ENCODE peak calls at places on chromosomes 11 and 22, in ten cellular contexts. T is H54, S is GM12891, H is lower leg skin, P is A549, W is esophagus squamous epithelium, X is adrenal gland, A is right lobe of liver, E is heart left ventricle, L is IMR-90. B is an unnamed sample.
A peak's percentile ranks its signal among the peaks of the same experiment; 100 is the strongest.

GRCh38 chr11:114308689-114309089 is 12.5 kb downstream of the NNMT start:
- DNase-seq in T (no peak), X (no peak), E (no peak), A (peak; percentile 89), P (no peak), H (no peak), W (no peak), L (no peak), S (no peak), B (no peak)

GRCh38 chr11:133639408-133639807 is 107.1 kb upstream of the OPCML start:
- DNase-seq in H (no peak), E (no peak), X (no peak), W (no peak), A (no peak), T (no peak), S (no peak), L (no peak), P (no peak), B (no peak)

GRCh38 chr11:128409476-128409875 is 177.9 kb downstream of the ETS1 start:
- DNase-seq in X (no peak), H (no peak), P (no peak), E (no peak), W (no peak), S (no peak), A (no peak), T (no peak), L (peak; percentile 94), B (no peak)

GRCh38 chr22:27617214-27617881 is 184.2 kb downstream of the MN1 start:
- DNase-seq in T (no peak), S (no peak), W (no peak), X (no peak), L (no peak), E (no peak), A (no peak), P (no peak), H (no peak), B (no peak)

GRCh38 chr22:43796567-43796966 is 15.5 kb downstream of the EFCAB6 start:
- DNase-seq in S (no peak), X (no peak), T (no peak), E (no peak), P (no peak), W (no peak), A (no peak), L (peak; percentile 81), H (no peak), B (no peak)

GRCh38 chr11:65777821-65778361 is 2.9 kb downstream of the AP5B1 start:
- DNase-seq in L (no peak), H (peak; percentile 81), E (no peak), X (peak; percentile 46), A (peak; percentile 71), T (no peak), P (no peak), S (no peak), W (no peak), B (no peak)

GRCh38 chr22:28111501-28111900 is 192.4 kb upstream of the PITPNB start:
- DNase-seq in P (no peak), S (no peak), L (no peak), A (no peak), W (no peak), X (no peak), H (no peak), E (no peak), T (no peak), B (no peak)

GRCh38 chr11:15770798-15771414 is 585.4 kb downstream of the SOX6 start:
- DNase-seq in P (peak; percentile 29), A (peak; percentile 54), W (no peak), X (peak; percentile 66), T (peak; percentile 9), S (peak; percentile 10), H (no peak), E (peak; percentile 33), L (peak; percentile 52), B (peak; percentile 11)

GRCh38 chr11:78787696-78788095 is 213.0 kb upstream of the NARS2 start:
- DNase-seq in X (no peak), T (no peak), W (no peak), A (no peak), E (no peak), L (no peak), S (no peak), H (no peak), P (no peak), B (no peak)

GRCh38 chr11:16404781-16405180 is 48.4 kb upstream of the SOX6 start:
- DNase-seq in X (no peak), L (no peak), E (no peak), W (no peak), A (no peak), P (no peak), H (no peak), S (no peak), T (no peak), B (no peak)

GRCh38 chr11:69515271-69516245 is 34.1 kb downstream of the LINC01488 start:
- DNase-seq in W (no peak), T (no peak), E (no peak), S (no peak), A (no peak), H (no peak), P (no peak), X (no peak), L (no peak), B (no peak)

GRCh38 chr11:110091995-110092576 is 1.1 kb upstream of the ZC3H12C start:
- DNase-seq in S (no peak), H (no peak), T (no peak), W (no peak), X (no peak), L (no peak), A (no peak), P (no peak), E (no peak), B (peak; percentile 23)

GRCh38 chr11:35214181-35214770 is 75.3 kb downstream of the CD44 start:
- DNase-seq in S (no peak), T (no peak), P (no peak), W (no peak), L (no peak), A (no peak), E (no peak), X (no peak), H (no peak), B (no peak)

GRCh38 chr22:42949159-42949558 is 65.8 kb downstream of the PACSIN2 start:
- DNase-seq in P (no peak), A (no peak), S (no peak), T (no peak), X (no peak), L (peak; percentile 69), W (no peak), H (peak; percentile 88), E (peak; percentile 61), B (peak; percentile 27)

DNA sequence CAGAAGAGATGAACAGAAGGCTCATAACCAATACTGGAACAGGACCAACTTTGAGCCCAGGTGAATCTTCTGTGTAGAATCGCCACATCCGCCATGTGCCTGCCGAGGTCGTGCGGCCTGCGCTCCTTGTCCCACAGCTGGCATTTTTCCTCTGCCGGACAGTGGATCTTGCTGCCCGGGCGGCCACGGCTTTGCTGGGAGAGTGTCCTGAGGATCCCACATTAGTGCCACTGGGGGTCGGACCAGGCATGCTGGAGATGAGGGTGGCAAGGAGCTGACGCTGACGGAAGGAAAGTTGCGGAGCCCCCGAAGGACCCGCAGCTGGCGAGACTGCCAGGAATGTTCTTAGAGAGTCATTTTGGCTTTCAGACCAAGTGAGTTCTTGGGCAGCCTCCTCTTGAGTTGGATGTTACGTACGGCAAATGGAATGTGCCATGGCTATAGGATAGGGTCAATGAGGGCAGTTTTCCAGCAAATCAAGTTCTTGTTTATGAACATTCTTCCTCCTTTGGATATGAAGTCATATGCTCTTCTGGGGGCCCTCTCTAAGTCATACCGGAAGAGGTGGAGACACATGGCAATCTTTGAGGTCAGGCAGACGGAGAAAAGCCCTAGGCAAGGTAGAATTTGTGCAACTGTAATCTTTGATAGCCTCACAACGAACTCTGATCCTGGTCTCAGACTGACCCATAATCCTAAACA is 57.4 kb upstream of the NUP160 start:
- DNase-seq in A (no peak), P (no peak), L (peak; percentile 80), T (no peak), X (peak; percentile 49), H (no peak), E (no peak), S (no peak), W (no peak), B (no peak)
- TF ChIP-seq POLR2A in A (no peak), P (no peak), L (no peak), T (no peak), X (no peak), H (no peak), E (no peak), S (no peak), W (no peak), B (no peak)

DNA sequence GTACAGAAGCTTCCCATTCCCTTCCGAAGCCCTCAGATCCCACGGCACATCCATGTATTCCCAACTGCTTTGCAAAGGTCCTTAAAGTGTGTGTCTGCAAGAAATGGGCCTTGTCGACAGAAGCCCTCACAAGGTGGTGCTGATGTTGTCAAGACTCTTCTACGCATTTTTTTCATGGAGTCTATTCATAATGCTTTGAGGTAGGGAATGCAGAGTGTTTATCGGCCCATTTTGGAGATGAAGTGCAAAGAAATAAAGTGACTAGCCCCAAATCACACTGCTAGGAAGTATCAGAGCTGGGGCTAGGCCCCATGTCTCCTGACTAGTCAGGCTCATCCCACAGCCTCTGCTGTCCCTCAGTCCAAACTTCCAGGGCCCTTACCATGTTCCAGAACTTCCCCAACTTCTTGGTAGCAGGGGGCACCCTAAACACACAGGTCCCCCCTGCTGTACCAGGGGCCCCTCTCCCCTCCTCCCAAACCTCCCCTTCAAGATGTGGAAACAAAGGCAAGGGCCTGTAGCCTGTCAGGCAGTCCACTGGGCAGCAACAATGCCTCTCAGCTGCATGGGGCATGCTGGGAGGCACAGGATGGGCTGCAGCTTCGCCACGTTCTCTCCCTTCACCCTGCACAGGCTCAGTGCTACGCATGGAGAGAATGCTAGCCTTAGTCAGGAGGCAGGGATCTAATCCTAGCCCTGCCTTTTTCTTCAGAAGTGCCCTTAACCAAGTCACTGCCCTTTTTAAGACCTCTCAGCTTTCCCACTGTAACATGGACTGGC is 7.8 kb downstream of the IL18BP start:
- DNase-seq in P (no peak), H (no peak), W (no peak), S (no peak), X (peak; percentile 44), E (no peak), L (no peak), T (no peak), A (no peak), B (no peak)
- TF ChIP-seq POLR2A in P (no peak), H (no peak), W (no peak), S (peak; percentile 35), X (no peak), E (no peak), L (no peak), T (no peak), A (no peak), B (no peak)

GRCh38 chr11:22461626-22462025 is 123.4 kb downstream of the SLC17A6 start:
- DNase-seq in H (no peak), L (peak; percentile 31), T (no peak), X (no peak), P (no peak), S (no peak), E (no peak), W (no peak), A (no peak), B (no peak)
- TF ChIP-seq POLR2A in H (no peak), L (no peak), T (no peak), X (no peak), P (no peak), S (no peak), E (no peak), W (no peak), A (no peak), B (no peak)

DNA sequence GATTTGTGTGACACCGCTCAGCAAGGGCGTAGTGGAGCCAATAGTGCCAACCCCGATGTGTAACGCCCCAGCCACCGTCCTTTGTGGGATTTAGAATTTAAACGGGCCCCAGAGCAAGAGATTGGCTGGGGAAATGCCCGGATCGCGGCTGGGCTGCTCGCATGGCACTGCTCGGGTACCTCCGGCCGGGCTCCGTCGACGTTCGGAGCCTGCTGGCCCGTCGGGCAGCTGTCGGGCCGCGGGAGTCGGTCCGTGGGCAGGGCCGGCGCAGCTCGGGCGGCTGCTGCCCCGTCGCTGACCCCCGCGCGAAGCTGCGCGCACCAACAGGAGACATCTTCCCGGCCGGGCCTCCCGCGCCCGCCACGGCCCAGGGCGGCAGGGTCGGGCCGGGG is 1.4 kb upstream of the KDM2A start:
- DNase-seq in H (peak; percentile 87), S (no peak), E (peak; percentile 21), X (peak; percentile 58), L (no peak), A (peak; percentile 60), W (no peak), P (no peak), T (no peak), B (peak; percentile 32)
- TF ChIP-seq POLR2A in H (no peak), S (no peak), E (no peak), X (no peak), L (no peak), A (no peak), W (peak; percentile 25), P (no peak), T (no peak), B (no peak)